ENCODE peak calls at places on chromosomes 6 and 20, in six cellular contexts. F is H1, B is IMR-90, K is neuronal stem cell, G is trophoblast cell, Z is mesenchymal stem cell. O is an unnamed sample.

GRCh38 chr6:137266032-137266586 is 46.9 kb upstream of the IFNGR1 start:
- DNase-seq in G (peak), K (no peak), Z (peak), B (no peak), F (no peak), O (no peak)

GRCh38 chr20:35120012-35120701 is 27.0 kb downstream of the EDEM2 start:
- DNase-seq in K (no peak), G (peak), B (peak), Z (peak), F (no peak), O (no peak)

GRCh38 chr6:153538491-153538890 is 407.4 kb upstream of the RGS17 start:
- DNase-seq in F (no peak), K (no peak), G (no peak), B (no peak), Z (peak), O (no peak)

GRCh38 chr6:56019973-56020372 is 144.6 kb upstream of the BMP5 start:
- DNase-seq in K (no peak), B (peak), G (no peak), Z (no peak), F (no peak), O (no peak)

GRCh38 chr6:52390361-52390727 is 28.4 kb downstream of the PAQR8 start:
- DNase-seq in G (no peak), K (no peak), F (no peak), Z (peak), B (peak), O (no peak)

GRCh38 chr6:44733868-44734267 is 346.4 kb downstream of the CDC5L start:
- DNase-seq in B (no peak), K (no peak), Z (no peak), G (no peak), F (no peak), O (no peak)

GRCh38 chr6:54473328-54473727 is 165.1 kb downstream of the TINAG start:
- DNase-seq in Z (no peak), G (peak), K (no peak), F (no peak), B (no peak), O (peak)

GRCh38 chr6:20965915-20966314 is 431.7 kb downstream of the CDKAL1 start:
- DNase-seq in F (no peak), K (no peak), G (no peak), B (no peak), Z (no peak), O (no peak)

GRCh38 chr20:47347661-47348462 is 8.6 kb downstream of the ZMYND8 start:
- DNase-seq in B (no peak), Z (no peak), F (no peak), K (no peak), G (no peak), O (no peak)

GRCh38 chr6:135782517-135782916 is 69.0 kb upstream of the PDE7B start:
- DNase-seq in G (no peak), Z (no peak), B (peak), F (no peak), K (no peak), O (no peak)

GRCh38 chr6:105604593-105604905 is 201.7 kb upstream of the PREP start:
- DNase-seq in F (no peak), G (no peak), K (no peak), Z (no peak), B (no peak), O (no peak)

GRCh38 chr20:33909331-33909921 is 84.3 kb upstream of the RALY start:
- DNase-seq in F (no peak), G (peak), B (peak), K (no peak), Z (peak), O (peak)

GRCh38 chr6:164322533-164322932 is 908.0 kb downstream of the QKI start:
- DNase-seq in B (no peak), F (no peak), K (no peak), G (peak), Z (peak), O (no peak)

GRCh38 chr6:15953152-15953880 is 175.6 kb upstream of the MYLIP start:
- DNase-seq in K (no peak), G (no peak), B (no peak), F (no peak), Z (peak), O (peak)

GRCh38 chr6:22551280-22551679 is 18.1 kb upstream of the HDGFL1 start:
- DNase-seq in G (no peak), Z (no peak), B (peak), F (no peak), K (no peak), O (no peak)

GRCh38 chr20:45779011-45779915 is 12.4 kb downstream of the WFDC3 start:
- DNase-seq in K (no peak), F (no peak), G (peak), B (peak), Z (peak), O (no peak)

GRCh38 chr20:39785252-39785917 is 823.2 kb downstream of the DHX35 start:
- DNase-seq in K (no peak), Z (no peak), F (no peak), B (no peak), G (no peak), O (no peak)

GRCh38 chr6:158793432-158793831 is 25.7 kb downstream of the EZR start:
- DNase-seq in Z (peak), F (no peak), B (peak), G (peak), K (no peak), O (peak)

GRCh38 chr6:169158182-169158573 is 95.5 kb downstream of the THBS2 start:
- DNase-seq in Z (no peak), K (no peak), G (no peak), B (peak), F (no peak), O (no peak)

GRCh38 chr6:168968228-168968627 is 285.4 kb downstream of the THBS2 start:
- DNase-seq in G (peak), K (no peak), B (peak), Z (peak), F (no peak), O (peak)

GRCh38 chr20:6566821-6567220 is 200.7 kb upstream of the BMP2 start:
- DNase-seq in Z (peak), B (peak), F (no peak), G (no peak), K (no peak), O (no peak)

GRCh38 chr20:49030954-49031619 is 15.0 kb upstream of the CSE1L start:
- DNase-seq in Z (no peak), B (no peak), G (no peak), K (no peak), F (no peak), O (no peak)

GRCh38 chr20:37376791-37377190 is 30.9 kb downstream of the SRC start:
- DNase-seq in G (no peak), F (no peak), B (no peak), K (no peak), Z (no peak), O (no peak)

GRCh38 chr6:167293088-167293589 is 2.0 kb downstream of the UNC93A start:
- DNase-seq in F (no peak), Z (no peak), G (no peak), B (no peak), K (no peak), O (no peak)

GRCh38 chr20:9510926-9511325 is 3.5 kb upstream of the LAMP5 start:
- DNase-seq in F (no peak), B (no peak), K (no peak), G (no peak), Z (no peak), O (no peak)

GRCh38 chr6:50277774-50278173 is 228.0 kb upstream of the DEFB112 start:
- DNase-seq in K (no peak), F (no peak), Z (no peak), B (no peak), G (no peak), O (no peak)

GRCh38 chr20:1417273-1417672 is 24.4 kb upstream of the FKBP1A start:
- DNase-seq in G (peak), Z (peak), F (no peak), B (peak), K (no peak), O (peak)

GRCh38 chr20:25360631-25361286 is 29.9 kb downstream of the ABHD12 start:
- DNase-seq in K (no peak), G (no peak), F (no peak), Z (peak), B (peak), O (peak)

GRCh38 chr6:75266716-75267291 is 17.8 kb downstream of the TMEM30A start:
- DNase-seq in B (peak), F (no peak), Z (peak), G (no peak), K (no peak), O (peak)

GRCh38 chr20:46917155-46917554 is 22.5 kb downstream of the EYA2 start:
- DNase-seq in F (no peak), K (no peak), B (no peak), G (no peak), Z (no peak), O (no peak)

GRCh38 chr20:1061484-1062221 is 56.7 kb upstream of the PSMF1 start:
- DNase-seq in Z (no peak), F (no peak), K (no peak), B (no peak), G (no peak), O (peak)

GRCh38 chr6:152244998-152245630 is 392.0 kb downstream of the SYNE1 start:
- DNase-seq in F (no peak), B (no peak), G (no peak), Z (peak), K (no peak), O (peak)

GRCh38 chr20:3814928-3815495 is 5.3 kb upstream of the AP5S1 start:
- DNase-seq in B (no peak), G (no peak), Z (no peak), K (no peak), F (no peak), O (no peak)

GRCh38 chr20:20520776-20521175 is 152.9 kb downstream of the INSM1 start:
- DNase-seq in B (peak), F (no peak), G (peak), Z (peak), K (no peak), O (no peak)

GRCh38 chr6:13554929-13555333 is 19.5 kb upstream of the SIRT5 start:
- DNase-seq in Z (peak), B (peak), F (peak), K (no peak), G (no peak), O (peak)

GRCh38 chr6:1686117-1687098 is 76.7 kb downstream of the FOXC1 start:
- DNase-seq in B (peak), F (no peak), K (no peak), Z (peak), G (peak), O (no peak)

GRCh38 chr20:51800769-51801219 is 1.5 kb downstream of the SALL4 start:
- DNase-seq in G (no peak), K (no peak), F (no peak), B (no peak), Z (peak), O (peak)

GRCh38 chr6:143271024-143271423 is 179.5 kb downstream of the ADAT2 start:
- DNase-seq in K (no peak), G (no peak), B (peak), Z (peak), F (no peak), O (no peak)

GRCh38 chr6:147508871-147509608 is 550 bp downstream of the SAMD5 start:
- DNase-seq in F (peak), K (no peak), G (no peak), B (no peak), Z (no peak), O (no peak)

DNA sequence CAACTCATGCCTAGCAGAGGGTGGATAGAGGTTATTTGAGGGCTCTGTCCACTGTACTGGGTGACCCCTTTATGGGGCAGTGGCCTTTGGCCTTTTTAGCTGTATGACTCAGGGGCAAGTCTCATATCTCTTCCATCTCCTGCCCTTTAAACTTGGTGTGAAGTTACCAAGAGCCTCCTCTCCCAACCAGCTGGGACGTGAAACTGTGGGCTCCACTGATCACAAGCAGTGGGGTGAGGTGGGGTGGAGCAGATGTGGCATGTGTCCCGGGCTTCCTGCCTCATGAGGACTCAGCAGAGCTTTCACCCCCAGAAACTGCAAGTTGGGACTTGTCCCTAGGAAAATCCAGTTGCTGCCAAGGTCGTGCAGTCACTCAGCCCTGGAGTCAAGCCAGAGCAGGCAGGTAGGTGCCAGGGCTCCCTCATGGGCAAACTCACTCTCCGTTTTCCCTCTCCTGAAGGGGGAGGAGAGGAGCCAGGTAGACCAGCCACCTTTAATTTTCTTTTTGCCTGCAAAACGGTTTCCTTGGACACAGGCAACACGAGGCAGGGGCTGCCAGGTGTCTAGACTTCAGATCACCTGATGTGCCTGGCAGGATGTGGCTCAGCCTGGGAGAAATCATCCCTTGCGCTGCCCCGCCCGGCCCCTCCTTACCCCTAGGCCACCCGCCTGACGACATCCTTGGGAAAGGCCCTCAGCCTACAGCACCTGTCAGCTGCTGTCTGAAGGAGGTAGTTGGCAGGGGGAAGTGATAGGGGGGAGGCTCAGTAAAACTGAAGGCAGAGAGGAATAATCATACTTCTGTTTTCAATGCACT is 4.0 kb downstream of the CDKN1A start:
- DNase-seq in Z (peak), K (no peak), F (no peak), G (peak), B (no peak), O (peak)
- H3K9ac ChIP-seq in Z (peak), K (no peak), F (no peak), G (no peak), B (peak), O (no peak)

DNA sequence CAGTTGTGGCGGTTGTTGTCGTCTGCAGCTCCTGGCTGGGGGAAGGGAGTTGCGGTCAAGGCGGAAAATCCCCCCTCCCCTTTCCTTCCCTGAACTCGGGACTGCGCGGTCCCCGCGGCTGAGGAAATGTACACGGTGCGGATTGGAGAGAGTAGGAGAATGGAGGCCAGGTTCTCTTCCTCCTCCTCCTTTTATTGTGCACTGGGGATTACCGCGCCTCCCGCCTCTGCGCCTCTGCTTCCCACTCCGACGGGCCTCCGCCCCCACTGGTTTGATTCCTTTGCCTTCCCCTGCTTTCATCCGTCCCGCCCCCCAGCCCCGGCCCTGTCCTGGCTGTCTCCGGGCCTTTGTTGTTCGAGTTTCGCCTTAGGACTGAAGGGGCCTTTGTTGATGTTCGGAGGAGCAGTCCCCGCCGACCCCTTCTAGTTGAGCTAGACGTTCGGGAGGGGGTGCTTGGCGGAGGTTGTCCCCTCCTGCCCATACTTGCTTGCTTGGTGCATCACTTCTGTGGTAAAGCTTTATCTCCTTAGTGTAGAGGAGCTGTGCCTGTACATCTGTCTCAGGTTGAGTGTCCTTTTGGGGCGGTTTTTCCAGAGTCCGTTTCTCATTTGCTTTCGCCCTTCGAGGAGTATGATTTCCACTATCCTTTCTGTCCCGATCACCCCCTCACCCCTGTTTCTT is 695 bp downstream of the ZNF292 start:
- DNase-seq in K (peak), Z (peak), B (peak), G (peak), F (peak), O (peak)
- H3K23ac ChIP-seq in K (peak), Z (no peak), B (peak), G (peak), F (no peak), O (peak)

DNA sequence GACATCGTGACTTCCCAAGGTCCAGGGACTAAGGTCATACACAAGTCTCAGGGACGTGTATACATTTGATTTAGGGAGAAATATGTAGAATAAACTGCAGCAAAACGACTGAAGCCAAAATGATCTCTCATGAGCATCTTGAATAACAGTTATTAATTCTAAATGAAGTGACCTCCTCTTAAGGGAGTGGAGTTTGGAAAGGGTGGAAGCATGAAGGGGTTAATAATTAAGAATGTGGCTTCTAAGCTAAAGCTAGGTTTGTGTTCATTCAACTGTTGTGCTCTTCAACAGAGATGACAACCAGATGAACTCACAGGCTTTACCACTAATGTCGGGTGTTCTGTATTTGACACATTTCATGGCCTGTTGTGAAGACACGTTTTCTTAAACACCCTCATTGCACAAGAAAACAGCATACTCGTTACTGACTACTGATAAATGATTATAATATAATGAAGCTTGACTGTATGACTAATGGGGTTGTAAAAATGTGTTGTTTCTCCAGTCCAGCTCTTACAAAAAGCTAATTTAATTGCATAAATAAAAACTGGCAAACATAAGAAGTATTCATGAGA is 1.5 kb downstream of the PPP1R14C start:
- DNase-seq in F (no peak), B (no peak), K (no peak), G (no peak), Z (no peak), O (no peak)
- H3K4me3 ChIP-seq in F (no peak), B (no peak), K (peak), G (no peak), Z (no peak), O (no peak)

DNA sequence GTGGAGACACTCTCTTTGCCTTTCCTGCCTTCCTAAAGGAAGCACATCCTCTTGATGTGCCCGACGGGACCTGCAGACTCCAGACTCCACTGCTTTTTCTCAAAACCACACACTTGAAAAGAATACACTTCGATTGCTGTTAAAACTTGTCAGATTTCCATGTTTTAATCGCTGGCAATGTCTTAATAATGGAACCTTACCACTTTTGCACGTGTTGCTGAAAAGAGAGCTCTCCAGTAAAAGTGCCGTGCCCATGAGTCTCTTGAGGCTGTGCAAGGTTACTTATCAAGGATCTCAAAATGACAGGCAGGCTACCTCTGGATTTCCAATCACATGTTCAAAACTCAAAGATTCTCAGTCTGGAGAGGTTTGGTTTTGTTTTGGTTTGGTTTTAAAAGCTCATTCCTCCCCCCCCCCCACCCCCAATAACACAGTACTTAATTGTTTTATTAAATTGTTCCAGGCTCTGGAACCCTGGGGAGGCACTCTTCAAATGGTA is 12.0 kb upstream of the TFAP2A start:
- DNase-seq in B (no peak), Z (no peak), G (no peak), F (no peak), K (no peak), O (no peak)
- H3K9ac ChIP-seq in B (peak), Z (peak), G (no peak), F (no peak), K (no peak), O (peak)

DNA sequence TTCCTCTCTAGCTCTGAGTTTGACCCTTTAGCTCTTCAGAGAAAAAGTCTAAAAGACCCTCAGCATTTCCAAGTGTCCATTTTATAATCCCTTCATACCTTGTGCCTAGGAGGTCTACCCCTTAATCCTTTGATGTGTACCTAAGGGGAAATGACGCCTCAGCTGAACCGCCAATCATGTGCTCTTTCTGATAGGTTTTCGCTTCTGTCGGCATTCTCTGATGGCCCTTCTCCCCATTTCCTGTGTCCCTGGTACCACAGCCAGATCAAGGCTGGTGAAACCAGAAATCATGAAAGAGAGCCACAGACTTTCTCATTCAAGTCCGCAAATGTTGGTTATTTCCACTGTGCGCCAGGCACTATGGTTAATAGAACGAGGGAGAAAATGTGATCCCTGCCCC is 333.9 kb downstream of the FARS2 start:
- DNase-seq in G (no peak), B (no peak), F (no peak), Z (no peak), K (no peak), O (no peak)
- H3K23ac ChIP-seq in G (no peak), B (no peak), F (no peak), Z (no peak), K (no peak), O (no peak)